ENCODE peak calls at places on chromosome 7, in four cellular contexts. S is HL-60, L is K562, Z is GM12878. W is an unnamed sample.

GRCh38 chr7:121798076-121798475 is 74.9 kb upstream of the PTPRZ1 start:
- DNase-seq in S (no peak), L (no peak), Z (no peak), W (no peak)

GRCh38 chr7:40923631-40924030 is 779.3 kb downstream of the INHBA start:
- DNase-seq in S (no peak), L (no peak), Z (no peak), W (no peak)

GRCh38 chr7:22255834-22256233 is 101.1 kb downstream of the RAPGEF5 start:
- DNase-seq in S (no peak), L (no peak), Z (no peak), W (no peak)

GRCh38 chr7:73722785-73723184 is 3.3 kb upstream of the STX1A start:
- DNase-seq in S (no peak), L (no peak), Z (no peak), W (no peak)

GRCh38 chr7:100435401-100436304 is 644 bp downstream of the PPP1R35 start:
- DNase-seq in S (peak), L (peak), Z (no peak), W (no peak)

GRCh38 chr7:50349963-50350944 is 45.7 kb downstream of the IKZF1 start:
- DNase-seq in S (no peak), L (peak), Z (peak), W (peak)

GRCh38 chr7:74400420-74401136 is 53.1 kb upstream of the GTF2IRD1 start:
- DNase-seq in S (no peak), L (no peak), Z (no peak), W (no peak)

GRCh38 chr7:28922618-28923331 is 35.4 kb downstream of the TRIL start:
- DNase-seq in S (peak), L (peak), Z (no peak), W (no peak)

GRCh38 chr7:71868797-71869196 is 543.3 kb downstream of the CALN1 start:
- DNase-seq in S (no peak), L (peak), Z (no peak), W (no peak)

GRCh38 chr7:106041140-106041717 is 70.9 kb downstream of the SYPL1 start:
- DNase-seq in S (peak), L (peak), Z (no peak), W (no peak)

DNA sequence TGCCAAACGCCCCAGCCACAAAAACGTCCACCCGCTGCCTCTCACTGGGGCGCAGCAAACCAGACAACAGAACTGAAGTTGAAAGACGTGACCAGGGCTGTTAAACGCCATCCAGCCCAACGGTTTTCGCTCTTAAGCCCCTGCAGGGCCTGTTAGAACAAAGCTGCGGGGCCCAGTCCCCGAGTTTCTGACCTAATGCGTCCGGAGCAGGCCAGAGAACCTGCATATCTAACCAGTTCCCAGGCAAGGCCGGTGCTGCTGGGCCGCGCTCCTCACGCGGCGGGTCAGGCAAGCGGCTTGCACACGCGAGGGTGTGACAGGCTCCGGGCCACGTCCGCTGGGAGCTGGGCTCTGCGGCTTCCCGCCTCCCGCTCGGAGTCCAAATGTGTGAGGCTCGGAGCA is 87.0 kb downstream of the PTPRN2 start:
- DNase-seq in S (no peak), L (peak), Z (no peak), W (no peak)
- TF ChIP-seq SPI1 in S (no peak), L (no peak), Z (no peak), W (no peak)

GRCh38 chr7:157465597-157466348 is 129.0 kb downstream of the DNAJB6 start:
- DNase-seq in S (no peak), L (no peak), Z (no peak), W (no peak)
- TF ChIP-seq SPI1 in S (no peak), L (no peak), Z (no peak), W (no peak)

DNA sequence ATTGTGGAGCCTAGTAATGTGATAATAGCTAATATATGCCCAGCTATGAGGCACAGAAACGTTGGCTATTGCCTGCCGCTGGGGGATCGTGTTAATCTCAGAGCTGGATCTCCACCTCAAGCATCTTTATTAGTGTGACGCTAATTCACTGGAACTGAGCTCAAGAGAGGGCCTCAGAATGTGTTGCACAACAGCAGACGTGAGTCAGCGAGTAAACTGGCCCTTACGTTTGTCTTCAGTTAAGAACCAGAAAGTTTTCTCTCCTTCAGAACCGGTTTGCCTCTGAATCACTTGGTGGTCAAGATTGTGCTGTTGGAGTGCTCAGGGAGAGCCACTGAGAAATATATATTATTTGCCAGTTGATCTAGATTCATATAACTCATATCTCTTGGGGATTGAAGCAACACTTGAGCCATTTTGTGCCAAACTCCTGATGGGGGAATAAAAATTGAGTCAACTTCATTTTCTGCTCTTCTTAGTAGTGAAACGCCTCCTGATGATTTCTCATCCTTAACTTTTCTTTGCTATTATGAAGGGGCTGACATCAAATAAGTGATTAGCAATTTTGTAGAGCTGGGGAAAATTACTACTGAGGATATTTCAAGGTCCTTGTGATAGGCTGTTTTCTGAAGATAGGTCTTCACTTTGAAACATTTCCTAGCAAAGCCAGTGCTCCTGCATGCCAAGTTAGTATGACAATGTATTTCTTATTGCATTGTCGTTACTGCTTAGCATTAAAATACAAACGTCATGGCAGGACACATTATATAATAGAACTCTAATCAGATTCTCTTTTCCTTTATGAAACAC is 22.3 kb downstream of the BZW2 start:
- DNase-seq in S (peak), L (peak), Z (no peak), W (no peak)
- TF ChIP-seq SPI1 in S (no peak), L (no peak), Z (no peak), W (no peak)

GRCh38 chr7:159099711-159100231 is 44.9 kb downstream of the VIPR2 start:
- DNase-seq in S (no peak), L (no peak), Z (no peak), W (no peak)
- TF ChIP-seq SPI1 in S (no peak), L (no peak), Z (no peak), W (no peak)

GRCh38 chr7:5528815-5529442 is 105.3 kb upstream of the TNRC18 start:
- DNase-seq in S (no peak), L (no peak), Z (no peak), W (no peak)
- TF ChIP-seq SPI1 in S (no peak), L (no peak), Z (no peak), W (no peak)

GRCh38 chr7:53094827-53095226 is 59.4 kb downstream of the POM121L12 start:
- DNase-seq in S (no peak), L (no peak), Z (no peak), W (no peak)
- TF ChIP-seq SPI1 in S (no peak), L (no peak), Z (no peak), W (no peak)